ENCODE peak calls at places on chromosomes 7 and 10, in ten cellular contexts. U is effector memory CD8-positive, alpha-beta T cell; P is ELR; W is heart right ventricle; G is sciatic nerve; L is T-helper 2 cell; M is activated naive CD4-positive, alpha-beta T cell; Z is M059J; A is iris pigment epithelial cell; J is hepatocyte. V is an unnamed sample.

GRCh38 chr10:88952647-88953111 is at the start of gene ACTA2:
- DNase-seq in U (no peak), G (peak), M (no peak), P (peak), W (peak), J (peak), L (no peak), A (peak), Z (peak), V (no peak)

GRCh38 chr7:123003539-123004126 is 8.1 kb upstream of the TAS2R16 start:
- DNase-seq in W (no peak), A (peak), P (no peak), M (no peak), L (no peak), U (no peak), Z (no peak), J (no peak), G (no peak), V (no peak)

GRCh38 chr10:59945590-59945989 is 39.2 kb upstream of the CCDC6 start:
- DNase-seq in M (no peak), Z (no peak), A (no peak), P (no peak), U (no peak), G (no peak), J (no peak), W (no peak), L (no peak), V (no peak)

GRCh38 chr10:63710703-63711102 is 189.5 kb downstream of the REEP3 start:
- DNase-seq in A (no peak), Z (no peak), J (no peak), W (no peak), G (no peak), U (no peak), P (no peak), L (no peak), M (no peak), V (no peak)

GRCh38 chr7:23471090-23471859 is 984 bp upstream of the IGF2BP3 start:
- DNase-seq in A (peak), W (no peak), Z (peak), L (no peak), P (peak), M (no peak), U (no peak), G (no peak), J (peak), V (no peak)

GRCh38 chr10:115706482-115707076 is 566.4 kb downstream of the GFRA1 start:
- DNase-seq in A (peak), Z (peak), M (no peak), U (no peak), W (no peak), J (peak), P (peak), G (no peak), L (no peak), V (no peak)

GRCh38 chr10:17660921-17661320 is 17.0 kb downstream of the STAM start:
- DNase-seq in U (no peak), M (no peak), J (no peak), Z (no peak), G (no peak), L (no peak), P (no peak), A (peak), W (no peak), V (no peak)

GRCh38 chr10:107502263-107502979 is 337.9 kb upstream of the SORCS1 start:
- DNase-seq in W (no peak), U (no peak), Z (no peak), G (no peak), A (no peak), L (no peak), J (no peak), M (no peak), P (peak), V (no peak)

GRCh38 chr7:64504581-64505120 is 58.2 kb downstream of the ZNF680 start:
- DNase-seq in J (no peak), U (no peak), W (no peak), G (no peak), Z (peak), L (no peak), A (no peak), P (no peak), M (no peak), V (no peak)

GRCh38 chr7:80428161-80429054 is 83.5 kb downstream of the GNAT3 start:
- DNase-seq in W (peak), J (peak), A (peak), L (no peak), P (peak), G (no peak), Z (peak), M (no peak), U (no peak), V (no peak)

GRCh38 chr7:111853231-111853990 is 291.1 kb upstream of the IMMP2L start:
- DNase-seq in M (no peak), J (no peak), A (no peak), G (no peak), W (no peak), U (no peak), L (no peak), Z (peak), P (no peak), V (no peak)

GRCh38 chr10:71244638-71245419 is 32.5 kb downstream of the UNC5B start:
- DNase-seq in G (peak), J (peak), M (no peak), A (peak), U (no peak), Z (no peak), L (no peak), W (peak), P (peak), V (no peak)

GRCh38 chr10:6840093-6840763 is 260.2 kb upstream of the PRKCQ start:
- DNase-seq in G (no peak), Z (no peak), U (no peak), A (peak), M (no peak), W (no peak), P (peak), J (no peak), L (no peak), V (no peak)

GRCh38 chr10:65235266-65235665 is 1690.6 kb upstream of the LRRTM3 start:
- DNase-seq in L (no peak), M (no peak), U (no peak), W (no peak), Z (no peak), A (no peak), G (no peak), P (no peak), J (no peak), V (no peak)

GRCh38 chr10:56856569-56856968 is 495.5 kb upstream of the ZWINT start:
- DNase-seq in P (no peak), L (no peak), G (no peak), U (no peak), J (no peak), M (no peak), W (no peak), A (no peak), Z (no peak), V (no peak)

GRCh38 chr10:100303724-100304319 is 17.3 kb upstream of the BLOC1S2 start:
- DNase-seq in G (no peak), Z (peak), A (peak), J (peak), M (no peak), W (no peak), L (no peak), U (no peak), P (peak), V (no peak)

GRCh38 chr7:100570954-100571828 is 2.5 kb downstream of the SAP25 start:
- DNase-seq in A (no peak), J (peak), M (no peak), P (no peak), Z (no peak), W (no peak), L (no peak), U (no peak), G (no peak), V (no peak)

GRCh38 chr7:105920766-105921165 is 42.3 kb upstream of the CDHR3 start:
- DNase-seq in L (no peak), M (no peak), A (peak), G (no peak), W (no peak), Z (peak), J (no peak), U (no peak), P (peak), V (no peak)

GRCh38 chr10:129877773-129878371 is 86.2 kb downstream of the EBF3 start:
- DNase-seq in Z (peak), W (no peak), A (no peak), L (no peak), J (no peak), P (peak), M (no peak), G (no peak), U (peak), V (peak)

GRCh38 chr7:70383369-70383768 is 748.6 kb upstream of the GALNT17 start:
- DNase-seq in P (no peak), U (no peak), A (no peak), W (no peak), L (no peak), J (no peak), M (no peak), Z (no peak), G (no peak), V (no peak)

GRCh38 chr10:131500181-131500580 is 188.7 kb upstream of the TCERG1L start:
- DNase-seq in J (no peak), L (no peak), A (no peak), M (no peak), U (no peak), G (no peak), Z (no peak), W (no peak), P (no peak), V (no peak)

GRCh38 chr7:3493499-3493898 is 192.4 kb downstream of the SDK1 start:
- DNase-seq in L (no peak), A (peak), G (no peak), P (peak), W (no peak), M (no peak), Z (peak), U (no peak), J (peak), V (no peak)

GRCh38 chr7:22715969-22716368 is 11.0 kb upstream of the IL6 start:
- DNase-seq in Z (no peak), W (no peak), U (no peak), A (no peak), P (no peak), G (no peak), L (no peak), M (no peak), J (no peak), V (no peak)

GRCh38 chr10:132653721-132654120 is 116.1 kb downstream of the INPP5A start:
- DNase-seq in W (no peak), J (no peak), G (peak), Z (no peak), A (no peak), U (no peak), P (no peak), L (no peak), M (no peak), V (no peak)

GRCh38 chr7:45239486-45239885 is 81.9 kb downstream of the RAMP3 start:
- DNase-seq in Z (peak), A (peak), J (no peak), G (no peak), M (no peak), U (no peak), W (no peak), L (no peak), P (peak), V (no peak)

GRCh38 chr10:50572017-50572491 is 51.7 kb downstream of the SGMS1 start:
- DNase-seq in U (no peak), M (no peak), Z (no peak), W (no peak), G (no peak), L (no peak), J (peak), P (no peak), A (no peak), V (no peak)

GRCh38 chr7:129438839-129439640 is 4.8 kb downstream of the STRIP2 start:
- DNase-seq in L (no peak), P (peak), M (no peak), J (peak), U (no peak), G (no peak), A (peak), Z (peak), W (no peak), V (no peak)

GRCh38 chr10:15579605-15580004 is 140.1 kb downstream of the ITGA8 start:
- DNase-seq in G (no peak), A (peak), J (no peak), W (no peak), Z (peak), L (no peak), M (no peak), P (peak), U (no peak), V (no peak)

GRCh38 chr10:8416192-8416701 is 361.8 kb downstream of the GATA3 start:
- DNase-seq in G (no peak), J (no peak), Z (peak), M (no peak), W (no peak), P (no peak), U (peak), A (no peak), L (no peak), V (peak)

GRCh38 chr7:140230517-140230861 is 53.7 kb upstream of the KDM7A start:
- DNase-seq in U (peak), P (no peak), M (peak), W (no peak), Z (peak), J (peak), G (peak), L (peak), A (no peak), V (peak)

GRCh38 chr7:22333680-22334141 is 23.2 kb downstream of the RAPGEF5 start:
- DNase-seq in W (no peak), G (no peak), U (no peak), A (no peak), Z (no peak), L (no peak), M (no peak), J (no peak), P (no peak), V (no peak)

GRCh38 chr10:34710391-34710751 is 104.7 kb downstream of the PARD3 start:
- DNase-seq in J (no peak), M (no peak), P (peak), G (no peak), U (no peak), L (no peak), W (no peak), A (peak), Z (peak), V (no peak)

V was measured in T-helper 17 cell.